ENCODE peak calls at places on chromosomes 3 and 15, in four cellular contexts. One of them, this sample, is unnamed.

GRCh38 chr3:155390361-155390760 is 96.9 kb upstream of the STRIT1 start:
- DNase-seq in MM.1S: no peak
- DNase-seq in Karpas-422: no peak
- DNase-seq in AG04450: no peak
- DNase-seq in this sample: no peak

GRCh38 chr15:55907797-55908196 is 85.6 kb downstream of the NEDD4 start:
- DNase-seq in MM.1S: no peak
- DNase-seq in AG04450: peak; percentile 92
- DNase-seq in Karpas-422: no peak
- DNase-seq in this sample: no peak

GRCh38 chr3:13879946-13880810 is at the start of gene WNT7A:
- DNase-seq in AG04450: no peak
- DNase-seq in MM.1S: no peak
- DNase-seq in Karpas-422: no peak
- DNase-seq in this sample: peak; percentile 44

GRCh38 chr3:33044676-33045075 is 52.3 kb downstream of the GLB1 start:
- DNase-seq in AG04450: no peak
- DNase-seq in MM.1S: peak; percentile 45
- DNase-seq in Karpas-422: no peak
- DNase-seq in this sample: no peak

GRCh38 chr15:61518191-61518950 is 289.3 kb upstream of the RORA start:
- DNase-seq in AG04450: no peak
- DNase-seq in Karpas-422: no peak
- DNase-seq in MM.1S: no peak
- DNase-seq in this sample: no peak

GRCh38 chr3:65779393-65779792 is 259.3 kb downstream of the MAGI1 start:
- DNase-seq in MM.1S: no peak
- DNase-seq in AG04450: no peak
- DNase-seq in Karpas-422: no peak
- DNase-seq in this sample: no peak

GRCh38 chr3:2765002-2765579 is 345.1 kb downstream of the IL5RA start:
- DNase-seq in Karpas-422: peak; percentile 79
- DNase-seq in AG04450: no peak
- DNase-seq in MM.1S: peak; percentile 53
- DNase-seq in this sample: no peak

GRCh38 chr15:74414603-74415338 is 19.0 kb downstream of the SEMA7A start:
- DNase-seq in Karpas-422: no peak
- DNase-seq in MM.1S: no peak
- DNase-seq in AG04450: no peak
- DNase-seq in this sample: no peak

GRCh38 chr15:89171136-89172072 is 50.0 kb downstream of the RLBP1 start:
- DNase-seq in Karpas-422: peak; percentile 82
- DNase-seq in MM.1S: peak; percentile 29
- DNase-seq in AG04450: no peak
- DNase-seq in this sample: peak; percentile 35

GRCh38 chr3:111936967-111937366 is 41.9 kb upstream of the ABHD10 start:
- DNase-seq in AG04450: no peak
- DNase-seq in Karpas-422: no peak
- DNase-seq in MM.1S: no peak
- DNase-seq in this sample: no peak

GRCh38 chr15:71055461-71055860 is 59.8 kb upstream of the THSD4 start:
- DNase-seq in Karpas-422: no peak
- DNase-seq in AG04450: no peak
- DNase-seq in MM.1S: no peak
- DNase-seq in this sample: no peak

GRCh38 chr3:72273615-72274014 is 488.7 kb upstream of the PROK2 start:
- DNase-seq in Karpas-422: no peak
- DNase-seq in AG04450: peak; percentile 80
- DNase-seq in MM.1S: no peak
- DNase-seq in this sample: no peak

GRCh38 chr3:175111036-175111435 is 251.9 kb downstream of the NAALADL2 start:
- DNase-seq in MM.1S: no peak
- DNase-seq in Karpas-422: no peak
- DNase-seq in AG04450: no peak
- DNase-seq in this sample: no peak

GRCh38 chr3:114565201-114565600 is 271.4 kb downstream of the TIGIT start:
- DNase-seq in AG04450: no peak
- DNase-seq in MM.1S: no peak
- DNase-seq in Karpas-422: no peak
- DNase-seq in this sample: no peak

GRCh38 chr3:57169872-57170623 is 4.9 kb upstream of the IL17RD start:
- DNase-seq in MM.1S: peak; percentile 59
- DNase-seq in Karpas-422: peak; percentile 88
- DNase-seq in AG04450: peak; percentile 8
- DNase-seq in this sample: no peak

GRCh38 chr15:20271647-20272046 is 270.0 kb downstream of the GOLGA6L6 start:
- DNase-seq in MM.1S: no peak
- DNase-seq in Karpas-422: no peak
- DNase-seq in AG04450: no peak
- DNase-seq in this sample: no peak

GRCh38 chr15:60528530-60528929 is 49.6 kb upstream of the ICE2 start:
- DNase-seq in MM.1S: peak; percentile 14
- DNase-seq in AG04450: no peak
- DNase-seq in Karpas-422: no peak
- DNase-seq in this sample: no peak

GRCh38 chr3:10519236-10519635 is 13.8 kb upstream of the ATP2B2 start:
- DNase-seq in MM.1S: no peak
- DNase-seq in Karpas-422: no peak
- DNase-seq in AG04450: no peak
- DNase-seq in this sample: no peak

GRCh38 chr15:39583586-39584265 is 2.8 kb downstream of the THBS1 start:
- DNase-seq in AG04450: no peak
- DNase-seq in Karpas-422: peak; percentile 60
- DNase-seq in MM.1S: peak; percentile 14
- DNase-seq in this sample: no peak

GRCh38 chr15:50068016-50068415 is 51.0 kb downstream of the ATP8B4 start:
- DNase-seq in AG04450: no peak
- DNase-seq in Karpas-422: no peak
- DNase-seq in MM.1S: no peak
- DNase-seq in this sample: no peak
- H3K27ac ChIP-seq in AG04450: no peak overlapping the region
- H3K27ac ChIP-seq in Karpas-422: no peak overlapping the region
- H3K27ac ChIP-seq in MM.1S: no peak overlapping the region
- H3K27ac ChIP-seq in this sample: no peak overlapping the region

GRCh38 chr3:50168791-50169190 is 13.7 kb downstream of the SEMA3F start:
- DNase-seq in Karpas-422: no peak
- DNase-seq in MM.1S: no peak
- DNase-seq in AG04450: no peak
- DNase-seq in this sample: no peak

GRCh38 chr3:50167069-50167781 is 12.1 kb downstream of the SEMA3F start:
- DNase-seq in AG04450: no peak
- DNase-seq in MM.1S: no peak
- DNase-seq in Karpas-422: no peak
- DNase-seq in this sample: no peak

GRCh38 chr3:50168388-50168787 is 13.3 kb downstream of the SEMA3F start:
- DNase-seq in AG04450: no peak
- DNase-seq in MM.1S: no peak
- DNase-seq in Karpas-422: no peak
- DNase-seq in this sample: no peak

GRCh38 chr3:50169232-50169631 is 14.1 kb downstream of the SEMA3F start:
- DNase-seq in Karpas-422: no peak
- DNase-seq in MM.1S: no peak
- DNase-seq in AG04450: no peak
- DNase-seq in this sample: no peak

GRCh38 chr3:50167782-50168317 is 12.7 kb downstream of the SEMA3F start:
- DNase-seq in AG04450: no peak
- DNase-seq in Karpas-422: peak; percentile 47
- DNase-seq in MM.1S: no peak
- DNase-seq in this sample: no peak
- H3K27ac ChIP-seq in AG04450: peak overlapping the region; percentile 31
- H3K27ac ChIP-seq in Karpas-422: no peak overlapping the region
- H3K27ac ChIP-seq in MM.1S: no peak overlapping the region
- H3K27ac ChIP-seq in this sample: no peak overlapping the region

GRCh38 chr3:160678447-160678846 is 1.5 kb downstream of the ARL14 start:
- DNase-seq in Karpas-422: no peak
- DNase-seq in MM.1S: no peak
- DNase-seq in AG04450: no peak
- DNase-seq in this sample: no peak
- H3K27ac ChIP-seq in Karpas-422: no peak overlapping the region
- H3K27ac ChIP-seq in MM.1S: no peak overlapping the region
- H3K27ac ChIP-seq in AG04450: no peak overlapping the region
- H3K27ac ChIP-seq in this sample: no peak overlapping the region

GRCh38 chr3:48110463-48110862 is 77.8 kb downstream of the CDC25A start:
- DNase-seq in Karpas-422: no peak
- DNase-seq in MM.1S: no peak
- DNase-seq in AG04450: no peak
- DNase-seq in this sample: no peak

GRCh38 chr3:48118322-48118721 is 69.9 kb downstream of the CDC25A start:
- DNase-seq in Karpas-422: no peak
- DNase-seq in MM.1S: no peak
- DNase-seq in AG04450: no peak
- DNase-seq in this sample: no peak

GRCh38 chr3:48107227-48107626 is 81.0 kb downstream of the CDC25A start:
- DNase-seq in MM.1S: no peak
- DNase-seq in AG04450: no peak
- DNase-seq in Karpas-422: no peak
- DNase-seq in this sample: no peak

DNA sequence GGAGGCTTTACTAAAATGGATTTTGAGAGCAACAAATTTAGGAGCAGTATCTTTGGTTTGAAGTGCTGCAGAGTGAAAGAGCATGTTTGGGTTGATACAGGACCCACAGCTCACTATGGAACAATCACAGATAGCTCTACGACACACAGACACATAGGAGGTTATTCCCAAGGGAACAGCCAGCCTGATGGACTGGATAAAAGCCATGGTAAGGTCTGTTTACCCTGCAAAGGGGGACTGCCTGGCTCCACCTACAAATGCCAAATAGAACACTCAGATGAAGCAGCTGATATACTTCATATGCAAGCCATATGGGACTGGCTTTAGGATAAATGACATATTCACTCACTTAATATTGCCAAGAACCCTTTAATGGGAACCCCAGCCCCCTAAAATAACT is 75.4 kb downstream of the CDC25A start:
- DNase-seq in MM.1S: no peak
- DNase-seq in AG04450: no peak
- DNase-seq in Karpas-422: no peak
- DNase-seq in this sample: no peak
- H3K27ac ChIP-seq in MM.1S: peak overlapping the region; percentile 13
- H3K27ac ChIP-seq in AG04450: no peak overlapping the region
- H3K27ac ChIP-seq in Karpas-422: no peak overlapping the region
- H3K27ac ChIP-seq in this sample: no peak overlapping the region

GRCh38 chr3:46007280-46007679 is 11.7 kb upstream of the FYCO1 start:
- DNase-seq in Karpas-422: no peak
- DNase-seq in MM.1S: no peak
- DNase-seq in AG04450: no peak
- DNase-seq in this sample: no peak
- H3K27ac ChIP-seq in Karpas-422: no peak overlapping the region
- H3K27ac ChIP-seq in MM.1S: no peak overlapping the region
- H3K27ac ChIP-seq in AG04450: no peak overlapping the region
- H3K27ac ChIP-seq in this sample: no peak overlapping the region

DNA sequence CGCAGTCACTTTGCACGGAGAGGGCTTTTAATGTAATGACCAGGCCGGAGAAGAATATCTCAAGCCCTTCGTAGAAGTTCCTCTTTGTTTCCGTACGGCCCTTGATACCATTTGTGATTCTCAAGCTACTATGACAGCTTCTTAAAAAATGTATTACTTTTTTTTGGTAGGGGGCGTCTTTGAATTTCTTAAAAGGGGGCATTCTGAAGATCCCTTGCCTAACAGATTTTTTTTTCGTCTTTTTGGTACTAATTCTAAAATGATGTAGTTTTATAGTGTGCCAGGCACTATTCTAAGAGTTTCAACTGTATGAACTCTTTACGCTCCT is 614.0 kb downstream of the MCTP2 start:
- DNase-seq in MM.1S: no peak
- DNase-seq in AG04450: no peak
- DNase-seq in Karpas-422: no peak
- DNase-seq in this sample: no peak
- H3K27ac ChIP-seq in MM.1S: no peak overlapping the region
- H3K27ac ChIP-seq in AG04450: no peak overlapping the region
- H3K27ac ChIP-seq in Karpas-422: no peak overlapping the region
- H3K27ac ChIP-seq in this sample: no peak overlapping the region

GRCh38 chr3:126523745-126524428 is at the start of gene CHST13:
- DNase-seq in AG04450: no peak
- DNase-seq in Karpas-422: no peak
- DNase-seq in MM.1S: no peak
- DNase-seq in this sample: no peak
- H3K27ac ChIP-seq in AG04450: no peak within 1 kb of the TSS
- H3K27ac ChIP-seq in Karpas-422: no peak within 1 kb of the TSS
- H3K27ac ChIP-seq in MM.1S: no peak within 1 kb of the TSS
- H3K27ac ChIP-seq in this sample: no peak within 1 kb of the TSS

DNA sequence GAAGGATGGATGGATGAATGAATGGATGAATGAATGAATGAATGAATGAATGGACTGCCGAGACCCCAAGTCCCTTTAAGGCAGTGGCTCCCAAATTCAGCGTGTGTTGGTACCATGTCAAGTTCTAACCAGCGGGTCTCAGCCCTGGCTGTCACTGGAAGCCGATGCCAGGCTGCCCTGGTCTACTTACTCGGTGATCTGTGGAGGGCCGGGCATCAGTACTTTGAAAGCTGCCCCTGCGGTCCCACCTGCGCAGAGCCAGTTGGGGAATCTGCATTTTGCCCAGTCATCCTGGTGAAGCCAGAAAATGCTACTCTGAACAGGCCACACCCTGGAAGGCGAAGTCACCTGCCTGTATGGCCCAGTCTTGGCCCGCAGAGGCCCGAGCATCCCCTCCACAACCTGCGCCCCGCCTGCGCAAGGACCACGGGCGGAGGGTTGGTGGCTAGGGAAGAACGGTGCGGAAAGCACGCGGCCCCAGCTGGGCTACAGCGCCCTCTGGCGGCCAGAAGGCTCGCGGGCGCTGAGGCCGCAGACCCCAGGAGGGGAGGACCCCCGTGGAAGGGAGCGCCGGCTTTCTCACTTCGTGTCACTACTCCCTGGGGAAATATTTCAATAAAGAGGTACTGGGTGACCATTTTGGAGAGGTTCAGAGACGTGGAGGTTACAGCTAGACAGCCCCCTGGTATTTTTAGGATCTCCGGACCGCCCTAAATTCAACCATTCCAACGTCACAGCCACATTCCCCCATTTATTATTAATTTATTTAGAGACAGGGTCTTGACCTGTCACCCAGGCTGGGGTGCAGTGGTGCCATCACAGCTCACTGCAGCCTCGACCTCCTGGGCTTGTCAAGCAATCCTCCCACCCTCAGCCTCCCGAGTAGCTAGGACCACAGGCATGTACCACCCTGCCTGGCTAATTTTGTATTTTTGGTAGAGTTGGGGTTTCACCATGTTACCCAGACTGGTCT is 34.9 kb downstream of the PRKCD start:
- DNase-seq in AG04450: no peak
- DNase-seq in MM.1S: peak; percentile 72
- DNase-seq in Karpas-422: peak; percentile 93
- DNase-seq in this sample: no peak
- H3K27ac ChIP-seq in AG04450: no peak overlapping the region
- H3K27ac ChIP-seq in MM.1S: peak overlapping the region; percentile 87
- H3K27ac ChIP-seq in Karpas-422: peak overlapping the region; percentile 73
- H3K27ac ChIP-seq in this sample: no peak overlapping the region